ENCODE peak calls at places on chromosomes 13 and 19, in eight cellular contexts. O, W, G, Y, F, X, V and B are unnamed samples.

GRCh38 chr19:52507266-52507665 is 20.2 kb upstream of the ZNF808 start:
- DNase-seq in O (no peak), X (no peak), Y (no peak), W (no peak), F (no peak), G (no peak), V (no peak), B (no peak)

GRCh38 chr19:18985257-18985656 is 44.2 kb upstream of the HOMER3 start:
- DNase-seq in O (peak), W (no peak), Y (no peak), G (no peak), X (no peak), F (no peak), V (no peak), B (no peak)

GRCh38 chr13:45490068-45490467 is 25.3 kb downstream of the COG3 start:
- DNase-seq in X (no peak), W (no peak), Y (no peak), V (no peak), G (no peak), F (no peak), O (no peak), B (no peak)

GRCh38 chr13:33372251-33372919 is 86.8 kb upstream of the STARD13 start:
- DNase-seq in V (no peak), O (no peak), X (no peak), F (no peak), Y (peak), G (no peak), W (no peak), B (no peak)

GRCh38 chr13:110308377-110309158 is 1.5 kb downstream of the COL4A2 start:
- DNase-seq in V (no peak), Y (no peak), F (peak), O (peak), X (no peak), W (no peak), G (peak), B (no peak)

GRCh38 chr13:25232937-25233515 is 54.3 kb downstream of the MTMR6 start:
- DNase-seq in Y (peak), W (peak), V (peak), X (no peak), O (no peak), G (no peak), F (no peak), B (no peak)

GRCh38 chr13:80214521-80214941 is 126.4 kb downstream of the SPRY2 start:
- DNase-seq in F (no peak), W (no peak), G (no peak), O (no peak), X (no peak), V (no peak), Y (peak), B (peak)

GRCh38 chr13:107608736-107609135 is 606.6 kb downstream of the LIG4 start:
- DNase-seq in W (no peak), X (no peak), Y (no peak), O (no peak), F (no peak), G (no peak), V (no peak), B (no peak)

GRCh38 chr13:110258876-110259631 is 47.9 kb downstream of the COL4A1 start:
- DNase-seq in O (no peak), W (no peak), X (no peak), V (no peak), Y (no peak), F (no peak), G (no peak), B (no peak)

GRCh38 chr19:43809762-43810696 is 7.8 kb upstream of the LYPD5 start:
- DNase-seq in X (no peak), V (peak), F (no peak), Y (peak), G (peak), O (no peak), W (peak), B (peak)

GRCh38 chr13:99307648-99308339 is 595 bp upstream of the GPR183 start:
- DNase-seq in V (no peak), O (no peak), X (no peak), F (no peak), G (no peak), Y (peak), W (no peak), B (no peak)

GRCh38 chr19:47315125-47315821 is 5.6 kb downstream of the C5AR1 start:
- DNase-seq in X (no peak), G (no peak), O (no peak), V (no peak), W (peak), F (no peak), Y (peak), B (no peak)

GRCh38 chr19:7870571-7871279 is 3.5 kb downstream of the PRR36 start:
- DNase-seq in Y (no peak), V (no peak), O (no peak), W (no peak), G (peak), X (no peak), F (peak), B (peak)

GRCh38 chr19:29724102-29724641 is 9.1 kb upstream of the C19orf12 start:
- DNase-seq in X (no peak), O (peak), Y (peak), W (no peak), V (peak), G (peak), F (peak), B (no peak)

GRCh38 chr19:2820112-2820702 is 539 bp downstream of the ZNF554 start:
- DNase-seq in O (peak), F (no peak), X (peak), W (no peak), V (no peak), Y (no peak), G (no peak), B (no peak)

GRCh38 chr19:44609219-44609618 is 4.1 kb upstream of the IGSF23 start:
- DNase-seq in X (no peak), F (no peak), G (no peak), V (no peak), Y (peak), W (no peak), O (no peak), B (no peak)

GRCh38 chr19:30371157-30371845 is 883 bp upstream of the ZNF536 start:
- DNase-seq in G (no peak), W (no peak), V (no peak), Y (no peak), O (no peak), F (no peak), X (no peak), B (no peak)